ENCODE peak calls at places on chromosomes 7 and 10, in nine cellular contexts. O is neuronal stem cell; Y is WERI-Rb-1; E is RWPE1; L is esophagus squamous epithelium; C is HepG2; U is Karpas-422; V is naive thymus-derived CD4-positive, alpha-beta T cell; D is Peyer's patch. F is an unnamed sample.

GRCh38 chr7:150388709-150389531 is 9.8 kb downstream of the ZNF775 start:
- DNase-seq in E (no peak), C (peak; percentile 98), V (no peak), D (peak; percentile 73), L (no peak), Y (peak; percentile 95), O (no peak), U (no peak), F (no peak)

GRCh38 chr10:44398747-44399477 is 14.0 kb upstream of the CXCL12 start:
- DNase-seq in L (no peak), U (peak; percentile 17), E (no peak), C (no peak), V (no peak), Y (no peak), D (no peak), O (no peak), F (no peak)

GRCh38 chr7:101942603-101943210 is 125.3 kb downstream of the CUX1 start:
- DNase-seq in E (peak; percentile 56), V (no peak), U (no peak), O (no peak), D (peak; percentile 63), C (no peak), Y (no peak), L (no peak), F (peak; percentile 28)

GRCh38 chr7:29723599-29723998 is 82.7 kb upstream of the WIPF3 start:
- DNase-seq in E (no peak), Y (no peak), C (no peak), L (no peak), V (no peak), O (peak; percentile 3), D (no peak), U (no peak), F (peak; percentile 5)

GRCh38 chr7:143884978-143885559 is 16.9 kb downstream of the TCAF1 start:
- DNase-seq in Y (peak; percentile 86), D (no peak), E (peak; percentile 37), V (no peak), L (no peak), U (peak; percentile 47), O (peak; percentile 63), C (no peak), F (no peak)

GRCh38 chr7:37956791-37957190 is 36.4 kb downstream of the EPDR1 start:
- DNase-seq in O (no peak), U (no peak), E (no peak), C (no peak), Y (no peak), L (no peak), V (no peak), D (no peak), F (no peak)

GRCh38 chr10:44260286-44260928 is 124.5 kb downstream of the CXCL12 start:
- DNase-seq in Y (no peak), O (no peak), U (no peak), E (no peak), D (no peak), V (no peak), L (no peak), C (no peak), F (no peak)

GRCh38 chr10:4453276-4453675 is 372.7 kb upstream of the AKR1E2 start:
- DNase-seq in U (no peak), V (no peak), D (no peak), L (no peak), E (no peak), Y (no peak), C (no peak), O (no peak), F (no peak)

GRCh38 chr7:75905785-75906604 is 9.0 kb upstream of the POR start:
- DNase-seq in E (peak; percentile 49), O (peak; percentile 65), C (peak; percentile 97), L (no peak), D (peak; percentile 80), V (no peak), U (peak; percentile 51), Y (no peak), F (peak; percentile 89)

GRCh38 chr10:100186253-100186780 is 488 bp upstream of the ERLIN1 start:
- DNase-seq in D (peak; percentile 64), O (no peak), U (no peak), L (no peak), C (no peak), Y (peak; percentile 42), E (peak; percentile 41), V (no peak), F (no peak)

GRCh38 chr7:65923321-65923720 is 50.4 kb downstream of the VKORC1L1 start:
- DNase-seq in E (no peak), C (no peak), D (no peak), V (no peak), U (no peak), O (no peak), Y (no peak), L (no peak), F (no peak)

GRCh38 chr7:81447351-81447952 is 322.4 kb downstream of the HGF start:
- DNase-seq in C (peak; percentile 27), V (no peak), E (peak; percentile 41), O (no peak), D (no peak), U (no peak), L (no peak), Y (peak; percentile 30), F (peak; percentile 66)

GRCh38 chr7:47258798-47259197 is 323.1 kb downstream of the TNS3 start:
- DNase-seq in E (no peak), C (no peak), U (no peak), L (no peak), V (no peak), Y (no peak), O (no peak), D (peak; percentile 49), F (peak; percentile 12)

GRCh38 chr7:155296788-155297516 is 726 bp upstream of the INSIG1 start:
- DNase-seq in V (peak; percentile 68), L (peak; percentile 67), E (peak; percentile 59), D (peak; percentile 85), Y (no peak), O (no peak), C (no peak), U (peak; percentile 80), F (peak; percentile 68)

GRCh38 chr10:56633876-56634452 is 272.9 kb upstream of the ZWINT start:
- DNase-seq in V (no peak), Y (no peak), E (no peak), L (no peak), D (no peak), O (no peak), U (peak; percentile 58), C (no peak), F (no peak)

GRCh38 chr10:46329690-46330016 is 42.9 kb downstream of the ANTXRL start:
- DNase-seq in Y (no peak), D (no peak), O (no peak), U (no peak), C (no peak), L (no peak), E (no peak), V (no peak), F (no peak)

GRCh38 chr10:44973323-44974081 is 5.1 kb downstream of the DEPP1 start:
- DNase-seq in E (no peak), L (no peak), U (peak; percentile 51), V (no peak), C (no peak), D (no peak), Y (peak; percentile 42), O (no peak), F (no peak)

GRCh38 chr10:89207801-89208551 is 859 bp upstream of the CH25H start:
- DNase-seq in D (peak; percentile 60), E (peak; percentile 42), C (no peak), O (peak; percentile 30), V (peak; percentile 15), L (no peak), U (no peak), Y (peak; percentile 23), F (no peak)

GRCh38 chr10:62588116-62588515 is 213.9 kb downstream of the ZNF365 start:
- DNase-seq in D (no peak), E (no peak), Y (no peak), C (no peak), L (no peak), U (no peak), V (no peak), O (no peak), F (no peak)
- H3K27ac ChIP-seq in D (no peak overlapping the region), E (no peak overlapping the region), Y (no peak overlapping the region), C (no peak overlapping the region), L (no peak overlapping the region), U (no peak overlapping the region), V (no peak overlapping the region), O (no peak overlapping the region), F (no peak overlapping the region)

DNA sequence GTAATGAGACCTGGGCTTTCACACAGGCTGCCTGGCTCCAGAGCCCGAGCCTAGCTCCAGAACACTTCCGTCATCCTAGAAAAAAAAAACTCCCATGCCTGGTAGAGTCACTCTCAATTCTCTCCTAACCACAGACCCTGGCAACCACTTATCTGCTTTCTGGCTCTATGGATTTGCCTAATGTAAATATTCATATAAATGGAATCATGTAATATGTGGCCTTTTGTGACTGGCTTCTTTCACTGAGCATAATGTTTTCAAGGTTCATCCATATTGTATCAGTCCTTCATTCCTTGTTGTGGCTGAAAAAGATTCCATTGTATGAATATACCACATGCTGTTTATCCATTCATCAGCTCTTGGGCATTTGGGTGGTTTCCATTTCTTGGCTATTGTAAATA is 167.7 kb upstream of the MKLN1 start:
- DNase-seq in U (no peak), V (no peak), C (no peak), Y (no peak), O (no peak), D (no peak), L (no peak), E (no peak), F (peak; percentile 57)
- H3K27ac ChIP-seq in U (no peak overlapping the region), V (no peak overlapping the region), C (no peak overlapping the region), Y (no peak overlapping the region), O (no peak overlapping the region), D (no peak overlapping the region), L (no peak overlapping the region), E (no peak overlapping the region), F (no peak overlapping the region)

DNA sequence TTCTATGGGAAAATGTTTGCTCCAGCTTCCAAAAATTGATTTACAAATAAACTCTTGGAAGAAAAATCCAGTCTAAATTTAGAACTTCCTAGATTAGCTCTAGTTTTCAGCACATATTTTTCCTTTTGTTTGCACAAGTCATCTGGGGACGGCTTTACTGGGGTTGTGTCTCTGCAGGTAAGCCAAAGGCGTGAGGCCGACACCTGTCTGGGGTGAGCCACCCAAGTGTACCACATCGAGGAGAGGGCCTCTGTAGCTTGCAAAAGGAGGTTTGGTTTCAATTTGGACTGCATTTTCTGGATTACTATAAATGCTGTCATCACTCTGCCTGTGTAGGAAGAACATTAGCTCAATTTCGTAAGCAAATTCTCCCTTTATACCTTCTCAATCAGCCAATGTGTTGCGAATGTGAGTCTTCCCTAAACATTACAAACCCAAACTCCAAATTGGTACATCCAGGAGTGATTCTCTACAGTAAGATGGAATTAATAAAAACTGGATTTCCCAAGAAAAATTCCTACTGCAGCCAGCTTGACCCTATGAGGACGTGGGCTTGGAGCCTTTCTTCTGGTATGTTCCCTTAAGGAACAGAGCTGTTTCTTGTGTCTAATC is 89.5 kb upstream of the ZNF438 start:
- DNase-seq in E (no peak), V (no peak), U (no peak), D (no peak), C (no peak), L (no peak), Y (no peak), O (no peak), F (no peak)
- H3K27ac ChIP-seq in E (no peak overlapping the region), V (no peak overlapping the region), U (no peak overlapping the region), D (no peak overlapping the region), C (no peak overlapping the region), L (no peak overlapping the region), Y (no peak overlapping the region), O (no peak overlapping the region), F (no peak overlapping the region)

DNA sequence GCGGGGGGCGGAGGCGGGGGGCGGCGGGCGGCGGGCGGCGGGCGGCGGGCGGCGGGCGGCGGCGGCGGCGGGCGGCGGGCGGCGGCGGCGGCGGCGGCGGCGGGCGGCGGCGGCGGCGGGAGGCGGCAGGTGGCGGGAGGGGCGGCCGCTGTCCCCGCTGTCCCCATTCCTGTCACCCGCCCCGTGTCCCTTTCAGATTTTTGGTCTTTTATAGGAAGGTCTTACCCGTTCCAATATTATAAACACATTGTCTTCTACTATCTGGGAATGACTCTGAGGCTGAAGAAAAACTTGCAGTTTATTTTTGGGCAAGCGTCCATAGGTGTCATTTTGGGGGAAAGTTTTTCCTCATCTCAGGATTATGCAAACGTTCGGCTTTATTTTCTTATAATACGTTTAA is 530 bp downstream of the ZNF713 start:
- DNase-seq in U (no peak), L (no peak), O (peak; percentile 51), Y (no peak), D (no peak), V (no peak), E (no peak), C (no peak), F (no peak)
- H3K27ac ChIP-seq in U (no peak overlapping the region), L (peak overlapping the region; percentile 46), O (peak overlapping the region; percentile 88), Y (peak overlapping the region; percentile 85), D (no peak overlapping the region), V (peak overlapping the region; percentile 61), E (peak overlapping the region; percentile 93), C (peak overlapping the region; percentile 67), F (peak overlapping the region; percentile 39)

F was measured in mammary epithelial cell.